ENCODE peak calls at places on chromosomes 4 and X, in eight cellular contexts. L is pancreas; E is HS-27A; Q is Calu3; F is kidney epithelial cell; R is stimulated activated CD8-positive, alpha-beta memory T cell treated with anti-CD3 and anti-CD28 coated beads, Interleukin-15, amount 100 ng/mL, for 1 hour; Y is lung microvascular endothelial cell; H is M059J. Z is an unnamed sample.

GRCh38 chr4:103498161-103499070 is 221.4 kb downstream of the TACR3 start:
- DNase-seq in F (peak), Q (no peak), H (peak), L (no peak), E (peak), Y (no peak), R (no peak), Z (no peak)

GRCh38 chrX:51336584-51336983 is 4.0 kb downstream of the NUDT10 start:
- DNase-seq in L (no peak), Q (peak), H (peak), F (peak), R (no peak), E (no peak), Y (peak), Z (peak)

GRCh38 chrX:48802089-48802812 is 384 bp downstream of the HDAC6 start:
- DNase-seq in E (peak), L (peak), F (peak), R (peak), H (peak), Y (peak), Q (peak), Z (peak)

GRCh38 chrX:25721564-25721963 is 416.6 kb upstream of the MAGEB18 start:
- DNase-seq in R (no peak), E (no peak), F (no peak), H (no peak), Y (peak), L (no peak), Q (no peak), Z (no peak)

GRCh38 chrX:102129473-102129872 is 4.0 kb downstream of the TCEAL2 start:
- DNase-seq in E (no peak), R (no peak), Y (peak), Q (no peak), L (no peak), F (no peak), H (peak), Z (peak)

GRCh38 chr4:102578819-102579218 is 77.7 kb downstream of the NFKB1 start:
- DNase-seq in F (no peak), L (no peak), H (no peak), R (no peak), Q (no peak), E (no peak), Y (peak), Z (no peak)

GRCh38 chr4:83128235-83128929 is 13.9 kb upstream of the PLAC8 start:
- DNase-seq in L (no peak), R (no peak), E (peak), F (no peak), H (peak), Y (no peak), Q (no peak), Z (peak)

GRCh38 chr4:80045831-80046230 is 27.2 kb downstream of the ANTXR2 start:
- DNase-seq in L (no peak), R (no peak), E (no peak), F (no peak), Q (no peak), Y (no peak), H (no peak), Z (no peak)

GRCh38 chr4:142961866-142962265 is 115.8 kb upstream of the INPP4B start:
- DNase-seq in R (no peak), Y (no peak), F (no peak), H (no peak), E (no peak), L (no peak), Q (no peak), Z (no peak)

GRCh38 chr4:105808459-105809041 is 86.7 kb upstream of the NPNT start:
- DNase-seq in Q (no peak), L (no peak), Y (peak), R (no peak), F (no peak), E (peak), H (peak), Z (peak)

GRCh38 chr4:10083861-10084641 is 32.5 kb downstream of the WDR1 start:
- DNase-seq in L (peak), E (no peak), H (no peak), Q (no peak), Y (no peak), F (no peak), R (no peak), Z (no peak)

GRCh38 chr4:7539659-7540058 is 104.9 kb upstream of the PSAPL1 start:
- DNase-seq in R (no peak), Q (peak), E (no peak), Y (peak), L (no peak), H (peak), F (no peak), Z (no peak)

Z was measured in trophoblast cell.